ENCODE peak calls at places on chromosomes 11 and 22, in four cellular contexts. H is AG08396; C is activated CD4-positive, CD25-positive, alpha-beta regulatory T cell treated with anti-CD3 and anti-CD28 coated beads, Interleukin-2, amount 50 U/mL, for 16 hours; V is BJ. T is an unnamed sample.

GRCh38 chr22:31829505-31829904 is 75.7 kb downstream of the DEPDC5 start:
- DNase-seq in C (peak), V (peak), H (peak), T (no peak)

GRCh38 chr11:117428856-117429229 is 101.2 kb downstream of the CEP164 start:
- DNase-seq in C (no peak), H (no peak), V (no peak), T (no peak)

GRCh38 chr11:131099746-131100145 is 183.5 kb upstream of the SNX19 start:
- DNase-seq in H (no peak), V (no peak), C (no peak), T (no peak)

GRCh38 chr11:72238492-72239295 is 5.3 kb downstream of the PHOX2A start:
- DNase-seq in V (no peak), C (no peak), H (peak), T (no peak)

GRCh38 chr11:65225284-65226102 is 36.3 kb upstream of the POLA2 start:
- DNase-seq in V (no peak), C (no peak), H (peak), T (peak)

GRCh38 chr11:88631497-88631896 is 294.0 kb upstream of the CTSC start:
- DNase-seq in H (no peak), V (no peak), C (no peak), T (no peak)

GRCh38 chr22:39147335-39148023 is 5.0 kb downstream of the CBX7 start:
- DNase-seq in C (no peak), H (no peak), V (no peak), T (peak)

GRCh38 chr11:64448599-64449380 is 89.8 kb downstream of the RPS6KA4 start:
- DNase-seq in H (peak), C (peak), V (no peak), T (peak)

GRCh38 chr11:114827043-114827442 is 148.7 kb downstream of the NXPE2 start:
- DNase-seq in H (no peak), V (no peak), C (no peak), T (no peak)

GRCh38 chr11:64084146-64084961 is 48.6 kb downstream of the FLRT1 start:
- DNase-seq in V (no peak), H (no peak), C (no peak), T (no peak)

GRCh38 chr11:62540804-62541671 is 5.6 kb downstream of the AHNAK start:
- DNase-seq in V (no peak), H (no peak), C (no peak), T (no peak)

GRCh38 chr11:120471131-120471530 is 40.4 kb upstream of the GRIK4 start:
- DNase-seq in C (no peak), H (peak), V (peak), T (no peak)

GRCh38 chr11:134574425-134574824 is 162.4 kb upstream of the B3GAT1 start:
- DNase-seq in V (no peak), C (no peak), H (no peak), T (peak)

GRCh38 chr22:32469799-32470212 is 4.8 kb upstream of the FBXO7 start:
- DNase-seq in C (no peak), H (peak), V (peak), T (no peak)

GRCh38 chr22:41915035-41915782 is at the start of gene SHISA8:
- DNase-seq in C (no peak), H (peak), V (no peak), T (no peak)

GRCh38 chr11:66369073-66369894 is 2.3 kb downstream of the SLC29A2 start:
- DNase-seq in H (no peak), C (no peak), V (no peak), T (no peak)

GRCh38 chr11:119896387-119897045 is 167.5 kb upstream of the NECTIN1 start:
- DNase-seq in H (no peak), V (no peak), C (no peak), T (no peak)

GRCh38 chr11:10551845-10552352 is 10.9 kb upstream of the RNF141 start:
- DNase-seq in H (no peak), C (no peak), V (no peak), T (no peak)

GRCh38 chr11:63609536-63609935 is 4.7 kb downstream of the PLAAT3 start:
- DNase-seq in H (no peak), C (no peak), V (no peak), T (no peak)

GRCh38 chr22:22348127-22348814 is 103.7 kb downstream of the VPREB1 start:
- DNase-seq in H (no peak), V (no peak), C (no peak), T (no peak)

GRCh38 chr11:120256178-120256577 is 16.2 kb downstream of the POU2F3 start:
- DNase-seq in H (no peak), C (no peak), V (no peak), T (no peak)

GRCh38 chr22:22897947-22898346 is 10.3 kb downstream of the IGLL5 start:
- DNase-seq in V (no peak), H (no peak), C (no peak), T (no peak)

GRCh38 chr11:108927791-108928545 is 263.1 kb downstream of the DDX10 start:
- DNase-seq in C (no peak), V (no peak), H (no peak), T (no peak)

GRCh38 chr22:38840129-38840528 is 3.7 kb downstream of the NPTXR start:
- DNase-seq in C (no peak), H (no peak), V (no peak), T (no peak)

GRCh38 chr22:22388055-22388454 is 120.5 kb downstream of the ZNF280B start:
- DNase-seq in V (no peak), H (no peak), C (no peak), T (no peak)

GRCh38 chr11:73614591-73614990 is 16.7 kb upstream of the FAM168A start:
- DNase-seq in H (no peak), V (no peak), C (no peak), T (no peak)

GRCh38 chr11:76288166-76288978 is 82.1 kb upstream of the WNT11 start:
- DNase-seq in V (no peak), C (no peak), H (no peak), T (no peak)

GRCh38 chr22:42365942-42366660 is 66.1 kb downstream of the NFAM1 start:
- DNase-seq in C (no peak), H (no peak), V (no peak), T (no peak)

GRCh38 chr11:118895093-118896039 is 11.7 kb downstream of the CXCR5 start:
- DNase-seq in V (no peak), C (peak), H (no peak), T (no peak)

GRCh38 chr11:43924112-43924855 is 18.2 kb upstream of the C11orf96 start:
- DNase-seq in H (no peak), V (no peak), C (no peak), T (no peak)

GRCh38 chr11:70913715-70914231 is 338.6 kb downstream of the SHANK2 start:
- DNase-seq in C (no peak), H (no peak), V (no peak), T (peak)

GRCh38 chr11:33387996-33388395 is 130.8 kb downstream of the HIPK3 start:
- DNase-seq in V (no peak), H (no peak), C (no peak), T (no peak)

GRCh38 chr11:125945797-125946520 is at the start of gene VSIG10L2:
- DNase-seq in V (no peak), C (no peak), H (no peak), T (no peak)

GRCh38 chr11:16536513-16536912 is 180.2 kb upstream of the SOX6 start:
- DNase-seq in C (no peak), H (no peak), V (no peak), T (no peak)